ENCODE peak calls at places on chromosomes 1 and 21, in six cellular contexts. A, X, J, Y, C and G are unnamed samples.

GRCh38 chr21:36135391-36136094 is 664 bp downstream of the CBR3 start:
- DNase-seq in Y (no peak), J (peak), C (peak), X (peak), A (no peak), G (peak)

GRCh38 chr1:6100801-6101783 is 55.4 kb downstream of the KCNAB2 start:
- DNase-seq in A (no peak), C (no peak), J (no peak), Y (no peak), X (no peak), G (no peak)

GRCh38 chr1:25797939-25798338 is 2.1 kb upstream of the SELENON start:
- DNase-seq in Y (no peak), A (no peak), X (peak), J (peak), C (no peak), G (no peak)

GRCh38 chr1:94582578-94582977 is 41.0 kb upstream of the F3 start:
- DNase-seq in Y (no peak), A (no peak), J (no peak), C (no peak), X (no peak), G (no peak)

GRCh38 chr1:58738873-58739272 is 39.0 kb upstream of the MYSM1 start:
- DNase-seq in A (no peak), Y (no peak), X (no peak), C (no peak), J (no peak), G (no peak)

GRCh38 chr1:2544875-2545638 is 11.1 kb upstream of the TNFRSF14 start:
- DNase-seq in X (peak), J (peak), C (no peak), A (no peak), Y (no peak), G (no peak)

GRCh38 chr1:150513275-150513885 is 2.2 kb upstream of the FALEC start:
- DNase-seq in C (no peak), A (no peak), Y (no peak), X (no peak), J (no peak), G (no peak)

GRCh38 chr1:111192643-111193519 is 7.6 kb downstream of the DENND2D start:
- DNase-seq in C (peak), J (no peak), X (no peak), A (no peak), Y (no peak), G (no peak)

GRCh38 chr1:3919706-3920105 is 19.6 kb upstream of the C1orf174 start:
- DNase-seq in X (no peak), J (no peak), A (no peak), Y (no peak), C (no peak), G (no peak)

GRCh38 chr1:8159470-8160024 is 133.4 kb upstream of the ERRFI1 start:
- DNase-seq in X (no peak), A (no peak), C (no peak), Y (no peak), J (no peak), G (no peak)

GRCh38 chr1:109261578-109261977 is 12.2 kb downstream of the CELSR2 start:
- DNase-seq in C (no peak), J (no peak), A (no peak), X (no peak), Y (no peak), G (no peak)

GRCh38 chr1:32186077-32186476 is 6.6 kb downstream of the TXLNA start:
- DNase-seq in J (no peak), Y (no peak), X (no peak), C (no peak), A (no peak), G (no peak)

GRCh38 chr1:8163039-8163438 is 136.9 kb upstream of the ERRFI1 start:
- DNase-seq in A (no peak), C (no peak), X (no peak), J (no peak), Y (no peak), G (no peak)

GRCh38 chr1:150477320-150477719 is 9.9 kb upstream of the TARS2 start:
- DNase-seq in X (no peak), C (no peak), A (no peak), Y (no peak), J (no peak), G (no peak)

GRCh38 chr1:231800071-231800470 is 173.5 kb downstream of the DISC1 start:
- DNase-seq in Y (no peak), C (no peak), X (no peak), A (no peak), J (no peak), G (no peak)

GRCh38 chr1:109610609-109611307 is 8.7 kb downstream of the GNAT2 start:
- DNase-seq in J (peak), A (no peak), X (no peak), Y (peak), C (no peak), G (no peak)

GRCh38 chr1:39131940-39132339 is 72.6 kb upstream of the MACF1 start:
- DNase-seq in C (no peak), A (no peak), J (no peak), Y (no peak), X (no peak), G (no peak)

GRCh38 chr21:33234618-33235520 is 5.1 kb downstream of the IFNAR2 start:
- DNase-seq in A (no peak), Y (no peak), J (no peak), C (no peak), X (no peak), G (no peak)

GRCh38 chr1:74343191-74343590 is 108.0 kb downstream of the TNNI3K start:
- DNase-seq in Y (no peak), A (no peak), J (no peak), X (no peak), C (no peak), G (no peak)

GRCh38 chr1:25566730-25567341 is 23.4 kb downstream of the LDLRAP1 start:
- DNase-seq in Y (peak), C (no peak), J (peak), X (peak), A (no peak), G (no peak)

DNA sequence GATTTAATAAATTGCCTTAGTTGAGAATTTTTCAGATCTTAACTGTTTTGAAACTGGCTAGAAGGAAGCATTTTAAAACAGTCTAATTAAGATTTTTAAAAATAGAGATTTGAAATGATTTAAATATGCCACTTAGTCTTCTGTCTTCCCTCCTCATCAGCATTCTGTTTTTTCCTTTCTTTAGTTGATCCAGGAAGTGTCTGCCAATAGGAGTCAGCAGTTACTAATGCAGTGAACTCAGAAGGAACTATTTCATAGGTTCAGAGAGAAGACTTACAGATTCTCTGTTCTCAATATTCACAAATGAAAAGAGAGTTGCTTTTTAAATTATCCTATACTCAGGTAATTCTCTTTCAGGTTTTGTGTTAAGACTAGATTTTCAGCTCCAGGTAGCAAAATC is 84.5 kb downstream of the RPS6KC1 start:
- DNase-seq in Y (no peak), X (no peak), C (no peak), A (no peak), J (no peak), G (no peak)
- TF ChIP-seq CTCF in Y (no peak), X (no peak), C (no peak), A (no peak), J (no peak), G (no peak)

GRCh38 chr1:84571150-84571535 is 3.1 kb downstream of the CTBS start:
- DNase-seq in Y (no peak), A (no peak), X (no peak), J (no peak), C (no peak), G (no peak)
- TF ChIP-seq CTCF in Y (no peak), A (no peak), X (no peak), J (no peak), C (no peak), G (no peak)

GRCh38 chr1:161834967-161835366 is 68.8 kb downstream of the ATF6 start:
- DNase-seq in J (no peak), C (no peak), Y (no peak), A (no peak), X (no peak), G (no peak)
- TF ChIP-seq CTCF in J (no peak), C (no peak), Y (no peak), A (no peak), X (no peak), G (no peak)

GRCh38 chr1:81259620-81260411 is 540.9 kb upstream of the ADGRL2 start:
- DNase-seq in J (no peak), C (no peak), A (no peak), X (no peak), Y (no peak), G (no peak)

DNA sequence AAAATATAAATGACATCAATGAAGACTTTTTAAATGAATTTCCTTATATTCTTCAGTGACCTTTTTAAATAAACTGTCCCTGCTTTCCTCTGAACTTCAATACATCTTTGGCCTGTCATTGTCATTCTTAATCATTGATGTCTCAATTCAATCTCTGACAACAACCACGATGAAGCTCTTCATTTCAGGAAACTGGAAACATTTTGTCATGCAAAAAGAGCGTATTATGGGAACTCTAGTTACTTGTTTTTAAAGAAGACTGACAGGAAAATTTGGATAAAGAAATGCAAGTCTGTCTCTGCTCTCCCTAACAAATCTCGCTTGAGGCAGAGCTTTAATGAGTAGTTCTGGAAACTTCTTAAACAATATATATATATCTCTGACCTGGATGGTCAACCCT is 535.8 kb upstream of the ADGRL2 start:
- DNase-seq in Y (no peak), X (no peak), A (no peak), C (no peak), J (no peak), G (no peak)
- TF ChIP-seq CTCF in Y (no peak), X (no peak), A (no peak), C (no peak), J (no peak), G (no peak)

GRCh38 chr1:182715531-182715930 is 31.1 kb upstream of the RGS8 start:
- DNase-seq in Y (no peak), X (no peak), C (no peak), A (no peak), J (no peak), G (no peak)

GRCh38 chr1:182716740-182717720 is 32.6 kb upstream of the RGS8 start:
- DNase-seq in Y (no peak), X (no peak), C (no peak), A (no peak), J (no peak), G (no peak)

GRCh38 chr1:182721525-182721924 is 37.1 kb upstream of the RGS8 start:
- DNase-seq in A (no peak), Y (no peak), X (no peak), C (no peak), J (no peak), G (no peak)

GRCh38 chr1:182720465-182720864 is 36.1 kb upstream of the RGS8 start:
- DNase-seq in A (no peak), Y (no peak), C (no peak), J (peak), X (no peak), G (no peak)

GRCh38 chr1:182718311-182718710 is 33.9 kb upstream of the RGS8 start:
- DNase-seq in C (no peak), J (no peak), X (no peak), A (no peak), Y (no peak), G (no peak)
- TF ChIP-seq CTCF in C (no peak), J (peak), X (no peak), A (no peak), Y (no peak), G (no peak)

DNA sequence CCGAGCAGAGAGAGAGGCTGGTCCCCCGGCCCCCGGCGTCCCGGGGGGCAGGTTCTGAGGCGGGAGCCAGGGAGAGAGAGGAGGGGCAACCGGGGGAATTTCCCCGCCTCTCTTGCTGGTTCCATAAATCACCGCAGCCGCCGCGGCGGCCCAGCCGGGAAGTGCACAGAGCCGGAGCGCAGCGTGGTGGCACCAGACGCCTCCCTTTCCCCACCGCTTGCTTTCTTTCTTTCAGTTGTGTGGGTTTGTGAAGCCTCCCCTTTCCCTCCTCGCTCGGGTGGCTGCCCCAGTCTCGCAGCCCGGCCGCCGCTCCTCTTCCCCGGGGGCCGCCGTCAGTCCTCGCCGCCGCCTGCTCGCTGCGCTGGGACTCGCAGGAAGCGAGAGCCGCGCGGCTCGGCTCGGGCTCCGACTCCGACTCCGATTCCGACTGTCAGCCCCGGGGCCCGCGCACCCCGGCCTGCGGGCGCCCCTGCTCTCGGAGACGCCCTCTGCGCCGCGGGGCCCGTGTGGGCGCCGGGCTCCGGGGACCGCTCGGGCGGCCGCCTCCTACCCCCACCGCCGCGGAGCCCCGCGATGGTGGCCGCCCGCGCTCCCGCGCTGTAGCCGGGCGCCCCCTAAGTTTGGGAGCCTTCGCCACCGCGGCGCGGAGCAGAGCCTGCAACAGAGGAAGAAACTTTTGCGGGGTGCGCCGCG is at the start of gene CACHD1:
- DNase-seq in X (peak), Y (peak), J (peak), C (no peak), A (peak), G (peak)
- TF ChIP-seq CTCF in X (no peak), Y (peak), J (peak), C (peak), A (peak), G (no peak)

DNA sequence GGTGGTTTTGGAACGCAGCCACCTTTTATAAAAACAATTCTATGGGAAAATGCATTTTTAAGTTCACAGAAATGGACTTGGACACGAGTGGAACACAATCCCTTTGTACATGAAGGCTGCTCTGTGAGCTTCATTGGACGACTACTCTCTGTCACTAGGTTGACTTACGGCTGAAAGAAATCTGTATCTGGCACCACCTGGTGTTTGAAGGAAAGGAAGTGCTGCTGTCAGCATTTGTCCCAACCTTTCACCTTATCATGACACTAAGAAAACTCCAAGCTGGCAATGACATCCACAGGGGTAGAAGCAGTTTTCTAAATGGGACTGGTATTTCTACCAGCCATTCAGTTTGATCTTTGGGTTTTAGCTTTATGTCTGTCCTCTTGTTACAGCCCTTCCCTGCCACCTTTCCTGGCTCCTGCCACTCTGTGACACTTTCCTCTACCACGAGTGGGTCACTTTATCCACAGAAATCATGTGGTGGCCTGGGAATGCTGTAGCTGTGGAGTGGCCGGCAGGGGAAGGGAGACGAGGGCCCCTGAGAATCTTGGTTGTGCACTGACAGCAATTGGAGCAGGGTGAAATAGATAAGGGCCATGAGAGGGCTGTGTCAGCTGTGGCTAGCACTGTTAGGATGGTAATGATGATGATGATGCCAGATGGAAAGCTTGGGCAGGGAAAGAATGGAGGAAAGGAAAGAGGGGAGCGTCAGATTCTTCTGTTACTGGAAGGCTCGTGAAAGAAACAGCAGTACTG is 85.2 kb downstream of the TBX19 start:
- DNase-seq in A (no peak), Y (no peak), X (no peak), C (no peak), J (no peak), G (no peak)
- TF ChIP-seq CTCF in A (peak), Y (no peak), X (no peak), C (no peak), J (peak), G (no peak)